ENCODE peak calls at places on chromosomes 1 and 21, in four cellular contexts. A is fibroblast of lung, F is HAP-1, C is heart left ventricle. Y is an unnamed sample.

GRCh38 chr1:218765753-218766152 is 407.9 kb upstream of the LYPLAL1 start:
- DNase-seq in A (no peak), F (no peak), C (no peak), Y (no peak)

GRCh38 chr1:174850726-174851125 is 149.0 kb upstream of the CACYBP start:
- DNase-seq in A (no peak), F (no peak), C (no peak), Y (no peak)

GRCh38 chr1:84698151-84698651 is 7.9 kb upstream of the SSX2IP start:
- DNase-seq in A (peak; percentile 91), F (peak; percentile 87), C (no peak), Y (no peak)

GRCh38 chr1:157652859-157653493 is 47.6 kb downstream of the FCRL3 start:
- DNase-seq in A (no peak), F (no peak), C (no peak), Y (no peak)

GRCh38 chr1:201916649-201917249 is 28.1 kb downstream of the SHISA4 start:
- DNase-seq in A (peak; percentile 85), F (no peak), C (no peak), Y (no peak)

GRCh38 chr1:45840704-45841103 is 37.3 kb downstream of the MAST2 start:
- DNase-seq in A (no peak), F (no peak), C (no peak), Y (no peak)

GRCh38 chr1:17891205-17892110 is 136.3 kb downstream of the ACTL8 start:
- DNase-seq in A (no peak), F (no peak), C (no peak), Y (no peak)

GRCh38 chr1:204507317-204508105 is 8.7 kb upstream of the MDM4 start:
- DNase-seq in A (peak; percentile 60), F (peak; percentile 57), C (no peak), Y (no peak)

GRCh38 chr1:36397378-36398230 is at the start of gene LSM10:
- DNase-seq in A (peak; percentile 93), F (peak; percentile 89), C (peak; percentile 95), Y (no peak)

GRCh38 chr1:158203693-158204457 is 23.2 kb downstream of the CD1D start:
- DNase-seq in A (peak; percentile 49), F (peak; percentile 57), C (no peak), Y (no peak)

GRCh38 chr1:160739098-160739511 is at the start of gene SLAMF7:
- DNase-seq in A (no peak), F (no peak), C (no peak), Y (no peak)

GRCh38 chr21:34987673-34988072 is 61.4 kb downstream of the RUNX1 start:
- DNase-seq in A (no peak), F (no peak), C (no peak), Y (no peak)

GRCh38 chr1:185245466-185245865 is 71.6 kb downstream of the IVNS1ABP start:
- DNase-seq in A (peak; percentile 44), F (no peak), C (no peak), Y (no peak)

GRCh38 chr21:21084179-21084578 is 86.0 kb downstream of the NCAM2 start:
- DNase-seq in A (peak; percentile 82), F (no peak), C (no peak), Y (no peak)

GRCh38 chr1:200512191-200512590 is 102.4 kb upstream of the ZNF281 start:
- DNase-seq in A (peak; percentile 93), F (no peak), C (no peak), Y (no peak)

GRCh38 chr1:223036479-223036845 is 106.6 kb downstream of the TLR5 start:
- DNase-seq in A (no peak), F (no peak), C (no peak), Y (no peak)

GRCh38 chr1:150548632-150549495 is at the start of gene ADAMTSL4:
- DNase-seq in A (peak; percentile 80), F (peak; percentile 28), C (no peak), Y (no peak)

GRCh38 chr1:97144527-97144926 is 422.9 kb downstream of the PTBP2 start:
- DNase-seq in A (peak; percentile 87), F (no peak), C (no peak), Y (no peak)

GRCh38 chr21:33703750-33704606 is 61.7 kb downstream of the ITSN1 start:
- DNase-seq in A (no peak), F (no peak), C (no peak), Y (no peak)

GRCh38 chr1:186578325-186579016 is 101.8 kb downstream of the PTGS2 start:
- DNase-seq in A (no peak), F (no peak), C (no peak), Y (no peak)

GRCh38 chr1:231934797-231935196 is 308.2 kb downstream of the DISC1 start:
- DNase-seq in A (peak; percentile 64), F (no peak), C (no peak), Y (no peak)

GRCh38 chr1:147246910-147247655 is 4.6 kb downstream of the CHD1L start:
- DNase-seq in A (no peak), F (no peak), C (no peak), Y (no peak)

GRCh38 chr1:64223329-64224151 is 20.1 kb downstream of the UBE2U start:
- DNase-seq in A (peak; percentile 96), F (no peak), C (no peak), Y (no peak)

GRCh38 chr1:26318338-26319064 is 743 bp downstream of the CD52 start:
- DNase-seq in A (no peak), F (no peak), C (no peak), Y (no peak)

GRCh38 chr1:243597383-243597782 is 252.7 kb downstream of the AKT3 start:
- DNase-seq in A (peak; percentile 27), F (no peak), C (no peak), Y (no peak)

GRCh38 chr21:41932191-41932575 is 21.6 kb downstream of the C2CD2 start:
- DNase-seq in A (peak; percentile 91), F (no peak), C (no peak), Y (no peak)

GRCh38 chr1:229892515-229893117 is 174.4 kb upstream of the GALNT2 start:
- DNase-seq in A (no peak), F (no peak), C (no peak), Y (no peak)

GRCh38 chr1:11569551-11569950 is 84.7 kb downstream of the FBXO2 start:
- DNase-seq in A (no peak), F (no peak), C (no peak), Y (no peak)

GRCh38 chr1:225746361-225747179 is 31.1 kb upstream of the SRP9 start:
- DNase-seq in A (peak; percentile 94), F (no peak), C (peak; percentile 85), Y (peak; percentile 58)

GRCh38 chr1:27862671-27863551 is 9.4 kb upstream of the THEMIS2 start:
- DNase-seq in A (peak; percentile 95), F (no peak), C (no peak), Y (no peak)

GRCh38 chr1:204445860-204446412 is 34.3 kb upstream of the PPP1R15B start:
- DNase-seq in A (no peak), F (peak; percentile 7), C (no peak), Y (peak; percentile 54)

GRCh38 chr1:111649648-111650047 is 30.1 kb downstream of the RAP1A start:
- DNase-seq in A (no peak), F (no peak), C (no peak), Y (no peak)

GRCh38 chr1:2019571-2020309 is 595 bp downstream of the GABRD start:
- DNase-seq in A (no peak), F (no peak), C (no peak), Y (no peak)

GRCh38 chr1:205813755-205814058 is 709 bp upstream of the SLC41A1 start:
- DNase-seq in A (no peak), F (peak; percentile 28), C (peak; percentile 71), Y (no peak)
- H3K36me3 ChIP-seq in A (peaks cover 2% of the 10 kb centered on the region), F (peaks cover 13% of the 10 kb centered on the region), C (peaks cover 15% of the 10 kb centered on the region), Y (peaks cover 8% of the 10 kb centered on the region)

GRCh38 chr1:155944396-155944728 is 2.9 kb downstream of the RXFP4 start:
- DNase-seq in A (no peak), F (no peak), C (no peak), Y (no peak)

GRCh38 chr1:155946633-155947219 is 5.3 kb downstream of the RXFP4 start:
- DNase-seq in A (no peak), F (no peak), C (no peak), Y (no peak)

GRCh38 chr1:155947741-155948140 is 6.3 kb downstream of the RXFP4 start:
- DNase-seq in A (no peak), F (no peak), C (no peak), Y (no peak)

GRCh38 chr1:155950829-155951228 is 9.4 kb downstream of the RXFP4 start:
- DNase-seq in A (no peak), F (no peak), C (no peak), Y (no peak)

GRCh38 chr1:155947292-155947691 is 5.9 kb downstream of the RXFP4 start:
- DNase-seq in A (no peak), F (no peak), C (no peak), Y (no peak)
- H3K4me1 ChIP-seq in A (no peaks in the 10 kb centered on the region), F (peaks cover 2% of the 10 kb centered on the region), C (no peaks in the 10 kb centered on the region), Y (peaks cover 3% of the 10 kb centered on the region)

GRCh38 chr1:193211539-193211938 is 25.1 kb upstream of the B3GALT2 start:
- DNase-seq in A (peak; percentile 94), F (no peak), C (no peak), Y (no peak)
- H3K36me3 ChIP-seq in A (peaks cover 2% of the 10 kb centered on the region), F (peaks cover 2% of the 10 kb centered on the region), C (peaks cover 29% of the 10 kb centered on the region), Y (no peaks in the 10 kb centered on the region)

GRCh38 chr1:165899461-165899941 is 72.1 kb downstream of the UCK2 start:
- DNase-seq in A (peak; percentile 70), F (no peak), C (no peak), Y (no peak)
- H3K4me1 ChIP-seq in A (peaks cover 68% of the 10 kb centered on the region), F (no peaks in the 10 kb centered on the region), C (peaks cover 30% of the 10 kb centered on the region), Y (no peaks in the 10 kb centered on the region)

GRCh38 chr21:32329331-32329730 is 30.7 kb downstream of the MRAP start:
- DNase-seq in A (peak; percentile 92), F (no peak), C (no peak), Y (no peak)
- H3K36me3 ChIP-seq in A (peaks cover 12% of the 10 kb centered on the region), F (peaks cover 85% of the 10 kb centered on the region), C (peaks cover 64% of the 10 kb centered on the region), Y (peaks cover 10% of the 10 kb centered on the region)

DNA sequence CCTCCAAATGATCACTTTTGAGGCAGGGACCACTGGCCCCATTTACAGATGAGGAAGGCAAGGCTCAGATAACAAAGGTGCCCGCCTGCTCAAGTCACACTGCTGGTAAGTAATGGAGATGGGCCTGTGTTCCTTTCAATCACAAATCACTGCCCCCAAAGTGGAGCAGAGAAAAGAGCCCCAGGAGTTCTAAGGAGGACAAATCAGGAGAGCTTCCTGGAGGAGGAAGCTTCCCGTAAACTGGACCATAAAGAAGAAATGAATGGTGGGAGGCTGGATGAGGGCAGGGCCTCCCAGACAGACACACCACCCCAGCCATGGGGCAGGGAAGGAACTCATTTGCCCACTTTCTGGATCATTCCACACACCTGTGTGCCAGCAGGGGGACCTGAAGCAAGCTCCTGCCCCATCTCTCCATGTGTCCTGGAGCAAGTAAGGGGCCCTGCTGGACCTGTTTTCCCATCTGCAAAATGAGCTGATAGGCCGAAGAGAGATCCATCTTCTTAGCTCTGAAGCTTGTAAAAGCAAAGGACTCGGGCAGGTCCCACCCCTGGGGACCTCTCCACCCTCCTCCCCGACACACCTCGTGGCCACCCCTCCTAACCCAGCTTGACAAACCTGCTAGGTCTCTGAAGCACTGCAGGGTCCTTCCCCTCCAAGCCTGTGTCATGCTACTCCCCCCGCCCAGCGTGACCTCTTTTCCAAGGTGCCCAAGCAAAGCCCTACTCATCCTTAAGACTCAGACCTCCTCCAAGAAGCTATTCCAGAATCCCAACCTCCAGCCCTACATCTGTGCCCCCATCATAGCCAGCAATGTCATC is 5.5 kb downstream of the LAPTM5 start:
- DNase-seq in A (no peak), F (no peak), C (no peak), Y (no peak)
- H3K4me1 ChIP-seq in A (peaks cover 7% of the 10 kb centered on the region), F (no peaks in the 10 kb centered on the region), C (peaks cover 5% of the 10 kb centered on the region), Y (no peaks in the 10 kb centered on the region)

Y was measured in iPS DF 6.9.